ENCODE peak calls at places on chromosomes 16 and 17, in seven cellular contexts. V is IMR-90, N is right lobe of liver, L is transverse colon, F is HCT116, S is bronchial epithelial cell, A is heart right ventricle. H is an unnamed sample.

GRCh38 chr16:61998460-61998859 is 37.8 kb downstream of the CDH8 start:
- DNase-seq in A (no peak), F (no peak), L (no peak), V (no peak), S (no peak), N (no peak), H (no peak)

GRCh38 chr16:5215911-5216310 is 118.3 kb upstream of the EEF2KMT start:
- DNase-seq in A (no peak), N (no peak), F (no peak), S (no peak), L (peak; percentile 13), V (no peak), H (no peak)

GRCh38 chr17:8324913-8325312 is 14.7 kb upstream of the ODF4 start:
- DNase-seq in S (no peak), A (no peak), N (no peak), L (no peak), V (no peak), F (no peak), H (no peak)

GRCh38 chr17:81030726-81031570 is 4.0 kb upstream of the BAIAP2 start:
- DNase-seq in V (no peak), N (peak; percentile 78), L (peak; percentile 70), A (no peak), F (no peak), S (no peak), H (peak; percentile 80)

GRCh38 chr16:80725566-80726162 is 78.7 kb downstream of the CDYL2 start:
- DNase-seq in L (no peak), N (no peak), F (no peak), V (no peak), S (no peak), A (no peak), H (no peak)

GRCh38 chr17:77303620-77304019 is 162.9 kb downstream of the SEC14L1 start:
- DNase-seq in F (no peak), S (peak; percentile 32), A (no peak), L (no peak), V (peak; percentile 49), N (no peak), H (no peak)

GRCh38 chr17:68603027-68603426 is 1.9 kb upstream of the FAM20A start:
- DNase-seq in V (no peak), N (no peak), S (no peak), F (no peak), A (peak; percentile 17), L (no peak), H (no peak)

GRCh38 chr16:66409156-66409555 is 17.9 kb upstream of the BEAN1 start:
- DNase-seq in L (no peak), V (peak; percentile 69), S (peak; percentile 87), F (no peak), A (no peak), N (no peak), H (no peak)

GRCh38 chr16:67694611-67695010 is 24.5 kb downstream of the GFOD2 start:
- DNase-seq in N (no peak), V (no peak), F (no peak), S (no peak), L (no peak), A (no peak), H (no peak)

GRCh38 chr16:78005881-78006280 is 16.5 kb upstream of the CLEC3A start:
- DNase-seq in A (no peak), N (no peak), F (peak; percentile 16), V (no peak), L (no peak), S (no peak), H (no peak)

GRCh38 chr17:45171338-45172231 is 9.9 kb downstream of the HEXIM2 start:
- DNase-seq in N (no peak), S (peak; percentile 75), A (no peak), V (no peak), F (no peak), L (peak; percentile 55), H (peak; percentile 60)

GRCh38 chr16:85126383-85126730 is 14.1 kb upstream of the CIBAR2 start:
- DNase-seq in N (no peak), F (no peak), S (no peak), A (no peak), L (no peak), V (no peak), H (no peak)

GRCh38 chr17:69961488-69962145 is 113.4 kb upstream of the KCNJ16 start:
- DNase-seq in V (peak; percentile 47), A (no peak), N (no peak), L (peak; percentile 8), F (no peak), S (no peak), H (peak; percentile 9)

GRCh38 chr16:10827691-10828341 is 9.2 kb upstream of the TVP23A start:
- DNase-seq in A (peak; percentile 86), V (peak; percentile 86), S (peak; percentile 52), L (peak; percentile 55), F (no peak), N (peak; percentile 76), H (peak; percentile 50)

GRCh38 chr17:27956601-27957445 is 63.7 kb upstream of the LYRM9 start:
- DNase-seq in V (peak; percentile 2), S (no peak), A (no peak), F (no peak), L (no peak), N (no peak), H (no peak)

GRCh38 chr17:40382251-40382650 is 17.7 kb upstream of the GJD3 start:
- DNase-seq in F (no peak), A (no peak), V (no peak), L (no peak), N (no peak), S (no peak), H (no peak)

GRCh38 chr17:40063034-40063765 is 435 bp downstream of the THRA start:
- DNase-seq in F (no peak), V (no peak), A (peak; percentile 61), L (peak; percentile 55), N (peak; percentile 64), S (no peak), H (peak; percentile 76)

GRCh38 chr16:47644166-47644565 is 183.0 kb downstream of the PHKB start:
- DNase-seq in N (peak; percentile 31), A (no peak), L (no peak), F (no peak), V (peak; percentile 89), S (peak; percentile 51), H (no peak)

GRCh38 chr17:82962163-82962720 is 117.2 kb upstream of the METRNL start:
- DNase-seq in V (peak; percentile 60), L (no peak), S (no peak), F (no peak), A (no peak), N (no peak), H (peak; percentile 48)

GRCh38 chr17:17020821-17021193 is 21.4 kb upstream of the MPRIP start:
- DNase-seq in L (no peak), F (no peak), S (no peak), A (no peak), N (no peak), V (no peak), H (peak; percentile 22)

GRCh38 chr17:17018021-17018441 is 24.2 kb upstream of the MPRIP start:
- DNase-seq in S (no peak), L (no peak), A (no peak), N (no peak), V (no peak), F (no peak), H (peak; percentile 34)

GRCh38 chr17:17019891-17020456 is 22.3 kb upstream of the MPRIP start:
- DNase-seq in A (no peak), L (no peak), V (no peak), F (no peak), S (peak; percentile 74), N (no peak), H (peak; percentile 21)

GRCh38 chr17:17018612-17019429 is 23.4 kb upstream of the MPRIP start:
- DNase-seq in N (no peak), L (peak; percentile 45), V (no peak), S (peak; percentile 45), F (no peak), A (no peak), H (peak; percentile 53)

DNA sequence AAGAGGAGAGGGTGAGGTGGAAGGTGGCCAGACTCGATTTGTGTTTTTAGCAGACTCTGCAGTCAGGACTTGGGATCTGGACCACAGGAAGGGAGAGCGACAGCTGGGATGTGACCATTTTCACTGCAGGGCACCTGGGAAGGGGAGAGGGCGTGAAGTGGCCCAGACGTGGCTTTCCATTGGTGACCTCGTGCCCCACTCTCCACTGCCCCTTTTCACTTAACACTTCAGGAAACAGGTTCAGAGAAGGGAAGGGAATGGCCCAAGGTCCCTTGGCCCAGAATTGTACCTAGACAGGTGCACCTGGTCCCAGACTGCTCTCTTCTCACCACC is 22.9 kb upstream of the MPRIP start:
- DNase-seq in F (no peak), N (no peak), S (no peak), A (no peak), V (no peak), L (no peak), H (no peak)
- H3K4me3 ChIP-seq in F (no peak overlapping the region), N (no peak overlapping the region), S (no peak overlapping the region), A (no peak overlapping the region), V (no peak overlapping the region), L (no peak overlapping the region), H (no peak overlapping the region)

DNA sequence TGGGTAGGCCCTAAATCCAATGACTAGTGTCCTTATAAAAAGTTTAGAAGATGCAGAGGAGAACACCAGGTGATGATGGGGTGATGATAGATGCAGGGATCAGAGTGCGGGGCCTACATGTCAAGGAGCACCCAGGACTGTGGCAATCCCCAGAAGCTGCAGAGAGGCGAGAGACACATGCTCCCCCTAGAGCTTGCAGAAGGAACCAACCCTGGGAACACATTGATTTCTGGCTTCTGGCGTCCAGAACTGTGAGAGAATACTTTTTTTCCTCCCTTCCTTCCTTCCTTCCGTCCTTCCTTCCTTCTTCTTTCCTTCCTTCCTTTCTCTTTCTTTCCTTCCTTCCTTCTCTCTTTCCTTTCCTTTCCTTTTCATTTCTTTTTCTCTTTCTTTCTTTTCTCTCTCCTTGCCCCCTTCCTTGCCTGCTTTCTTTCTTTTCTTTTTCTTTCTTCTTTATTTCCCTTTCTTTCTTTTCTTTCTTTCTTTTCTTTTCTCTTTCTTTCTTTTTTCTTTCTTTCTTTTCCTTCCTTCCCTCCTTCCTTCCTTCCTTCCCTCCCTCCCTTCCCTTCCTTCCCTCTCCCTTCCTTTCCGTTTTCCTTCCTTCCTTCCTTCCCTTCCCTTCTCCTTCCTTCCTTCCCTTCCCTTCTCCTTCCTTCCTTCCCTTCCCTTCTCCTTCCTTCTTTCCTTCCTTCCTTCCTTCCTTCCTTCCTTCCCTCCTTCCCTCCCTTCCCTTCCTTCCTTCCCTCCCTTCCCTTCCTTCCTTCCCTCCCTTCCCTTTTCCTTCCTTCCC is 134.3 kb downstream of the HAPSTR1 start:
- DNase-seq in A (no peak), L (no peak), N (no peak), S (no peak), F (peak; percentile 12), V (no peak), H (no peak)
- TF ChIP-seq CTCF in A (no peak), L (no peak), N (peak; percentile 35), S (no peak), F (peak; percentile 21), V (peak; percentile 22), H (no peak)

GRCh38 chr17:4553669-4554068 is 1.5 kb downstream of the MYBBP1A start:
- DNase-seq in V (no peak), F (no peak), A (no peak), S (no peak), L (no peak), N (no peak), H (no peak)
- H3K36me3 ChIP-seq in V (peaks cover 34% of the 10 kb centered on the region), F (peaks cover 58% of the 10 kb centered on the region), A (peaks cover 51% of the 10 kb centered on the region), S (peaks cover 43% of the 10 kb centered on the region), L (peaks cover 26% of the 10 kb centered on the region), N (peaks cover 37% of the 10 kb centered on the region), H (no peaks in the 10 kb centered on the region)

DNA sequence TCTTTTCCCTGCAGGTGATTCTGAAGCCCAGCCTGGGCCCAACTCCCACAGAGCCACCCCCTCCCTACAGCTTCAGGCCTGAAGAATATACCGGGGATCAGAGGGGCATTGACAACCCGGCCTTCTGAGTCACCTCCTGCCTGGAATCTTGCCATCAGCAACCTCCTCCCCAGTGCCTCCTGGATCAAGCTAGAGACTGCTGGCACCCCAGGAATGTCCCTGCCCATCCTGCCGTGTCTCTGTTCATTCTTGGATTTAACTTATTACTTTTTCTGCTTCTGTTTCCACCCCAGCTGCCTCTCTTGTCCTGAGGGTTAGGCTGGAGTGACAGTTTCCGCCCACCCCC is 4.9 kb downstream of the TMEM92 start:
- DNase-seq in F (no peak), A (no peak), N (no peak), L (no peak), V (peak; percentile 38), S (peak; percentile 49), H (no peak)
- H3K4me3 ChIP-seq in F (no peak overlapping the region), A (no peak overlapping the region), N (no peak overlapping the region), L (no peak overlapping the region), V (no peak overlapping the region), S (no peak overlapping the region), H (no peak overlapping the region)